ENCODE peak calls at places on chromosomes 1 and 21, in five cellular contexts. Y is Peyer's patch, T is lower lobe of right lung, A is hepatocyte, G is fibroblast of lung. N is an unnamed sample. For H3K4me1, the result is how much of the 10 kb centered on the place peaks cover.

GRCh38 chr1:29960906-29961675 is 724.8 kb downstream of the PTPRU start:
- DNase-seq in Y (peak), T (no peak), A (no peak), G (no peak), N (no peak)

GRCh38 chr21:36171741-36172331 is 15.2 kb downstream of the DOP1B start:
- DNase-seq in Y (no peak), T (no peak), A (no peak), G (no peak), N (no peak)

GRCh38 chr1:91476538-91477217 is 24.0 kb upstream of the CDC7 start:
- DNase-seq in Y (no peak), T (no peak), A (no peak), G (no peak), N (no peak)

GRCh38 chr1:6181347-6181770 is 1.2 kb upstream of the CHD5 start:
- DNase-seq in Y (no peak), T (no peak), A (no peak), G (no peak), N (no peak)

GRCh38 chr1:50661626-50662025 is 238.4 kb upstream of the DMRTA2 start:
- DNase-seq in Y (no peak), T (no peak), A (no peak), G (no peak), N (no peak)

GRCh38 chr1:172658871-172659453 is at the start of gene FASLG:
- DNase-seq in Y (peak), T (no peak), A (no peak), G (no peak), N (no peak)

GRCh38 chr21:44298301-44298700 is 1.6 kb upstream of the PFKL start:
- DNase-seq in Y (no peak), T (no peak), A (no peak), G (no peak), N (peak)

GRCh38 chr1:55781944-55782482 is 566.8 kb upstream of the USP24 start:
- DNase-seq in Y (no peak), T (no peak), A (peak), G (peak), N (peak)

DNA sequence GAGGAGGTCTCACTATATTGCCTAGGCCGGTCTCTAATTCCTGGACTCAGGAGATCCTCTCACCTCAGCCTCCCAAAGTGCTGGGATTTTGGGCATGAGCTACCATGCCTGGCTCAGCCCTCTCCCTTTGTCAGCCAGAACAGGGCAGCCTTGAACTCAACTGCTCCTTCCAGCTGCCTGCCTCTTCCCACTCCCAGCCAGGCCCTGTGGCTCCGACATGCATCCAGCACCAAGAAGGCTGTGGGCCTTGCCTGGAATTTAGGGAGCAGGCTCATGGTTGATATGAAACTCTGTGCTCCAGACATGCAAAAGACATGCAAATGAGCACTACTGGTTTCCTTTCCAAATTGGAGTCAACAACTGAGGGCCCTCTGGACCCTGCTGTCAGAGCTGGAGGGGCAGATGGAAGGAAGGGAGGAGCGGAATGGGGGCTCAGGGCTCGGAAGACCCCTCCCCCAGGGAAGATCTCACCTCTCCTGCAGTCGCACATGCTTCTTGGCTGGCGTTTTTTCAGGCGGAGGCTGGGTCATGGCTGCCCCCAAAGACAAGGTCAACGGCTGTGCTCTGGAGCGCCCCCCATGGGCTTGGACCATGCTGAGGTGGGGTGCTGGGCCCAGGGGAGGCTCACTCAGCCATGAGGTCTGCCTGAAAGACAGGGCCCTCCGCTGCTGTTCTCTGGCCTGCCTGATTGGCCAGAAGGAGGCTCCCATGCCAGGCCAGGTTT is 1.4 kb downstream of the PTPN7 start:
- DNase-seq in Y (no peak), T (no peak), A (no peak), G (no peak), N (no peak)
- TF ChIP-seq CTCF in Y (no peak), T (no peak), A (no peak), G (no peak), N (no peak)

GRCh38 chr1:200610846-200611245 is 9.7 kb downstream of the KIF14 start:
- DNase-seq in Y (no peak), T (no peak), A (no peak), G (peak), N (no peak)
- H3K4me1 ChIP-seq in Y (under half), T (under half), A (under half), G (under half), N (under half)

GRCh38 chr1:115833806-115834205 is 7.1 kb downstream of the NHLH2 start:
- DNase-seq in Y (no peak), T (no peak), A (no peak), G (no peak), N (no peak)
- TF ChIP-seq CTCF in Y (no peak), T (no peak), A (no peak), G (no peak), N (peak)

GRCh38 chr1:63843010-63843409 is 69.2 kb downstream of the ROR1 start:
- DNase-seq in Y (no peak), T (no peak), A (no peak), G (no peak), N (no peak)
- H3K4me1 ChIP-seq in Y (under half), T (under half), A (under half), G (under half), N (under half)

GRCh38 chr21:37563641-37564340 is 197.2 kb downstream of the DYRK1A start:
- DNase-seq in Y (peak), T (peak), A (no peak), G (peak), N (peak)

GRCh38 chr21:37564924-37565529 is 198.5 kb downstream of the DYRK1A start:
- DNase-seq in Y (no peak), T (no peak), A (peak), G (no peak), N (no peak)

GRCh38 chr21:37565530-37566223 is 199.1 kb downstream of the DYRK1A start:
- DNase-seq in Y (no peak), T (no peak), A (peak), G (peak), N (no peak)

GRCh38 chr21:37562920-37563640 is 196.5 kb downstream of the DYRK1A start:
- DNase-seq in Y (peak), T (peak), A (no peak), G (no peak), N (no peak)

GRCh38 chr21:37564341-37564923 is 197.9 kb downstream of the DYRK1A start:
- DNase-seq in Y (peak), T (peak), A (peak), G (peak), N (peak)
- TF ChIP-seq CTCF in Y (no peak), T (no peak), A (peak), G (no peak), N (peak)

GRCh38 chr1:206651014-206651413 is 15.7 kb downstream of the DYRK3 start:
- DNase-seq in Y (no peak), T (no peak), A (no peak), G (no peak), N (no peak)
- H3K4me1 ChIP-seq in Y (under half), T (under half), A (under half), G (under half), N (under half)